ENCODE peak calls at places on chromosome 18, in five cellular contexts. D is NCI-H69; K is stimulated activated CD4-positive, alpha-beta T cell treated with anti-CD3 and anti-CD28 coated beads, Interleukin-1b, Interleukin-23, amount 100 ng/mL, for 4 hours; J is fibroblast of the conjunctiva; U is left ventricle myocardium superior. O is an unnamed sample.

GRCh38 chr18:45357681-45358470 is 257.4 kb upstream of the SLC14A2 start:
- DNase-seq in D (peak; percentile 81), U (no peak), K (no peak), J (no peak), O (no peak)

GRCh38 chr18:48363167-48363566 is 46.0 kb downstream of the ZBTB7C start:
- DNase-seq in K (no peak), D (peak; percentile 31), U (no peak), J (no peak), O (no peak)

GRCh38 chr18:61606759-61607158 is 273.5 kb downstream of the CDH20 start:
- DNase-seq in U (peak; percentile 76), D (peak; percentile 90), K (no peak), J (peak; percentile 68), O (peak; percentile 72)

GRCh38 chr18:67417864-67418523 is 98.5 kb downstream of the DSEL start:
- DNase-seq in D (no peak), K (no peak), J (no peak), U (no peak), O (no peak)

GRCh38 chr18:32010124-32010745 is 8.4 kb upstream of the RNF125 start:
- DNase-seq in K (no peak), D (no peak), U (no peak), J (no peak), O (no peak)

GRCh38 chr18:10477121-10477862 is 22.9 kb downstream of the APCDD1 start:
- DNase-seq in K (no peak), D (peak; percentile 80), U (no peak), J (no peak), O (no peak)

GRCh38 chr18:78640596-78640995 is 339.0 kb upstream of the SALL3 start:
- DNase-seq in D (no peak), J (no peak), K (no peak), U (no peak), O (no peak)

GRCh38 chr18:3042337-3042736 is 29.4 kb upstream of the LPIN2 start:
- DNase-seq in D (no peak), K (no peak), J (no peak), U (no peak), O (no peak)

GRCh38 chr18:26277374-26277773 is 51.1 kb downstream of the TAF4B start:
- DNase-seq in J (no peak), U (no peak), D (no peak), K (no peak), O (no peak)

GRCh38 chr18:46051731-46052461 is 20.2 kb downstream of the PSTPIP2 start:
- DNase-seq in K (no peak), J (no peak), U (no peak), D (no peak), O (no peak)

GRCh38 chr18:3281456-3282400 is 19.8 kb downstream of the MYL12B start:
- DNase-seq in K (no peak), U (no peak), D (peak; percentile 88), J (peak; percentile 79), O (no peak)

GRCh38 chr18:42798606-42799005 is 316.9 kb downstream of the RIT2 start:
- DNase-seq in J (no peak), K (no peak), D (peak; percentile 93), U (no peak), O (no peak)

GRCh38 chr18:47775961-47776360 is 154.5 kb downstream of the SMAD2 start:
- DNase-seq in K (no peak), D (peak; percentile 57), U (no peak), J (no peak), O (no peak)

GRCh38 chr18:8816233-8816632 is 110.9 kb downstream of the MTCL1 start:
- DNase-seq in J (no peak), U (no peak), D (no peak), K (no peak), O (no peak)

GRCh38 chr18:43587538-43588153 is 310.4 kb upstream of the SYT4 start:
- DNase-seq in D (peak; percentile 87), J (peak; percentile 26), K (no peak), U (no peak), O (no peak)

GRCh38 chr18:79515331-79515730 is 119.6 kb downstream of the NFATC1 start:
- DNase-seq in J (no peak), D (no peak), K (no peak), U (no peak), O (no peak)

GRCh38 chr18:23106575-23106974 is 28.7 kb upstream of the CABLES1 start:
- DNase-seq in D (no peak), J (no peak), K (no peak), U (no peak), O (no peak)

GRCh38 chr18:51157215-51157614 is 40.3 kb downstream of the MEX3C start:
- DNase-seq in K (no peak), D (no peak), J (no peak), U (no peak), O (no peak)

GRCh38 chr18:50475538-50476193 is 84.2 kb upstream of the MAPK4 start:
- DNase-seq in U (no peak), J (no peak), D (no peak), K (no peak), O (no peak)

GRCh38 chr18:63992751-63993150 is 22.9 kb downstream of the SERPINB8 start:
- DNase-seq in U (no peak), D (no peak), J (no peak), K (no peak), O (no peak)